ENCODE peak calls at places on chromosomes 1 and 21, in five cellular contexts. One of them, this sample, is unnamed.

GRCh38 chr1:48673725-48674124 is 103.0 kb downstream of the BEND5 start:
- DNase-seq in progenitor cell of endocrine pancreas: no peak
- DNase-seq in iris pigment epithelial cell: no peak
- DNase-seq in HCT116: peak
- DNase-seq in NCI-H1694: no peak
- DNase-seq in this sample: no peak

GRCh38 chr1:9655127-9655723 is 3.7 kb downstream of the PIK3CD start:
- DNase-seq in iris pigment epithelial cell: no peak
- DNase-seq in progenitor cell of endocrine pancreas: no peak
- DNase-seq in HCT116: no peak
- DNase-seq in NCI-H1694: no peak
- DNase-seq in this sample: no peak

GRCh38 chr1:246528933-246529731 is 22.1 kb upstream of the SMYD3 start:
- DNase-seq in NCI-H1694: no peak
- DNase-seq in progenitor cell of endocrine pancreas: no peak
- DNase-seq in iris pigment epithelial cell: peak
- DNase-seq in HCT116: no peak
- DNase-seq in this sample: no peak

GRCh38 chr1:218886472-218886871 is 287.2 kb upstream of the LYPLAL1 start:
- DNase-seq in HCT116: no peak
- DNase-seq in iris pigment epithelial cell: peak
- DNase-seq in progenitor cell of endocrine pancreas: no peak
- DNase-seq in NCI-H1694: no peak
- DNase-seq in this sample: no peak

GRCh38 chr1:178037510-178038253 is 56.2 kb upstream of the RASAL2 start:
- DNase-seq in NCI-H1694: no peak
- DNase-seq in progenitor cell of endocrine pancreas: peak
- DNase-seq in HCT116: peak
- DNase-seq in iris pigment epithelial cell: peak
- DNase-seq in this sample: peak

GRCh38 chr1:217089239-217090014 is 366.2 kb upstream of the ESRRG start:
- DNase-seq in NCI-H1694: peak
- DNase-seq in iris pigment epithelial cell: peak
- DNase-seq in progenitor cell of endocrine pancreas: peak
- DNase-seq in HCT116: no peak
- DNase-seq in this sample: peak

GRCh38 chr1:190858140-190858539 is 380.5 kb upstream of the BRINP3 start:
- DNase-seq in NCI-H1694: no peak
- DNase-seq in iris pigment epithelial cell: no peak
- DNase-seq in HCT116: no peak
- DNase-seq in progenitor cell of endocrine pancreas: no peak
- DNase-seq in this sample: no peak

GRCh38 chr1:190835658-190836057 is 358.0 kb upstream of the BRINP3 start:
- DNase-seq in iris pigment epithelial cell: no peak
- DNase-seq in progenitor cell of endocrine pancreas: no peak
- DNase-seq in NCI-H1694: no peak
- DNase-seq in HCT116: no peak
- DNase-seq in this sample: no peak

GRCh38 chr1:20680269-20680668 is 19.1 kb upstream of the DDOST start:
- DNase-seq in iris pigment epithelial cell: no peak
- DNase-seq in HCT116: no peak
- DNase-seq in NCI-H1694: no peak
- DNase-seq in progenitor cell of endocrine pancreas: no peak
- DNase-seq in this sample: no peak

GRCh38 chr1:230784163-230784562 is 37.0 kb downstream of the CAPN9 start:
- DNase-seq in NCI-H1694: no peak
- DNase-seq in HCT116: no peak
- DNase-seq in progenitor cell of endocrine pancreas: no peak
- DNase-seq in iris pigment epithelial cell: no peak
- DNase-seq in this sample: no peak

GRCh38 chr1:224123136-224123535 is 9.2 kb downstream of the FBXO28 start:
- DNase-seq in NCI-H1694: no peak
- DNase-seq in progenitor cell of endocrine pancreas: no peak
- DNase-seq in HCT116: no peak
- DNase-seq in iris pigment epithelial cell: no peak
- DNase-seq in this sample: no peak

GRCh38 chr1:41404308-41404755 is 43.1 kb downstream of the FOXO6 start:
- DNase-seq in NCI-H1694: peak
- DNase-seq in HCT116: no peak
- DNase-seq in progenitor cell of endocrine pancreas: no peak
- DNase-seq in iris pigment epithelial cell: peak
- DNase-seq in this sample: peak

GRCh38 chr1:185787238-185787637 is 53.0 kb downstream of the HMCN1 start:
- DNase-seq in progenitor cell of endocrine pancreas: no peak
- DNase-seq in NCI-H1694: no peak
- DNase-seq in iris pigment epithelial cell: no peak
- DNase-seq in HCT116: no peak
- DNase-seq in this sample: no peak

GRCh38 chr1:79617777-79618176 is 611.2 kb upstream of the ADGRL4 start:
- DNase-seq in progenitor cell of endocrine pancreas: no peak
- DNase-seq in HCT116: no peak
- DNase-seq in NCI-H1694: no peak
- DNase-seq in iris pigment epithelial cell: peak
- DNase-seq in this sample: no peak

GRCh38 chr1:14970115-14970798 is 183.3 kb upstream of the TMEM51 start:
- DNase-seq in HCT116: peak
- DNase-seq in progenitor cell of endocrine pancreas: no peak
- DNase-seq in NCI-H1694: no peak
- DNase-seq in iris pigment epithelial cell: peak
- DNase-seq in this sample: no peak

GRCh38 chr1:173444757-173445156 is 32.4 kb upstream of the PRDX6 start:
- DNase-seq in NCI-H1694: no peak
- DNase-seq in HCT116: no peak
- DNase-seq in iris pigment epithelial cell: no peak
- DNase-seq in progenitor cell of endocrine pancreas: no peak
- DNase-seq in this sample: no peak

GRCh38 chr21:45995686-45996179 is 14.2 kb downstream of the COL6A1 start:
- DNase-seq in NCI-H1694: no peak
- DNase-seq in HCT116: peak
- DNase-seq in iris pigment epithelial cell: no peak
- DNase-seq in progenitor cell of endocrine pancreas: no peak
- DNase-seq in this sample: no peak

GRCh38 chr1:99544328-99544727 is 101.6 kb upstream of the PALMD start:
- DNase-seq in progenitor cell of endocrine pancreas: no peak
- DNase-seq in NCI-H1694: no peak
- DNase-seq in iris pigment epithelial cell: peak
- DNase-seq in HCT116: no peak
- DNase-seq in this sample: no peak

GRCh38 chr1:10161541-10162290 is 48.7 kb upstream of the KIF1B start:
- DNase-seq in HCT116: no peak
- DNase-seq in iris pigment epithelial cell: no peak
- DNase-seq in NCI-H1694: no peak
- DNase-seq in progenitor cell of endocrine pancreas: no peak
- DNase-seq in this sample: peak

GRCh38 chr1:246161626-246162025 is 345.5 kb downstream of the SMYD3 start:
- DNase-seq in NCI-H1694: no peak
- DNase-seq in HCT116: no peak
- DNase-seq in progenitor cell of endocrine pancreas: no peak
- DNase-seq in iris pigment epithelial cell: peak
- DNase-seq in this sample: no peak

GRCh38 chr1:226497991-226498689 is 50.4 kb upstream of the STUM start:
- DNase-seq in NCI-H1694: no peak
- DNase-seq in progenitor cell of endocrine pancreas: no peak
- DNase-seq in iris pigment epithelial cell: no peak
- DNase-seq in HCT116: no peak
- DNase-seq in this sample: no peak

GRCh38 chr1:23585321-23586022 is 26.2 kb upstream of the ID3 start:
- DNase-seq in progenitor cell of endocrine pancreas: no peak
- DNase-seq in HCT116: no peak
- DNase-seq in iris pigment epithelial cell: peak
- DNase-seq in NCI-H1694: no peak
- DNase-seq in this sample: no peak

GRCh38 chr1:87399701-87400100 is 71.0 kb downstream of the LMO4 start:
- DNase-seq in iris pigment epithelial cell: no peak
- DNase-seq in NCI-H1694: no peak
- DNase-seq in progenitor cell of endocrine pancreas: no peak
- DNase-seq in HCT116: no peak
- DNase-seq in this sample: no peak

GRCh38 chr1:12097321-12097720 is 34.2 kb downstream of the TNFRSF8 start:
- DNase-seq in progenitor cell of endocrine pancreas: no peak
- DNase-seq in iris pigment epithelial cell: peak
- DNase-seq in NCI-H1694: no peak
- DNase-seq in HCT116: no peak
- DNase-seq in this sample: no peak

GRCh38 chr1:157969693-157970485 is 23.6 kb upstream of the KIRREL1 start:
- DNase-seq in NCI-H1694: peak
- DNase-seq in progenitor cell of endocrine pancreas: peak
- DNase-seq in HCT116: peak
- DNase-seq in iris pigment epithelial cell: peak
- DNase-seq in this sample: no peak